ENCODE peak calls at places on chromosomes 4 and X, in five cellular contexts. N, J, D, F and Y are unnamed samples.

GRCh38 chr4:108360857-108361820 is 192.4 kb upstream of the LEF1 start:
- DNase-seq in N (peak; percentile 60), J (no peak), D (no peak), F (no peak), Y (no peak)

GRCh38 chr4:14742054-14742453 is 260.2 kb upstream of the CPEB2 start:
- DNase-seq in N (no peak), J (no peak), D (no peak), F (no peak), Y (no peak)

GRCh38 chrX:12974217-12974796 is 603 bp upstream of the TMSB4X start:
- DNase-seq in N (no peak), J (no peak), D (peak; percentile 59), F (no peak), Y (peak; percentile 29)

GRCh38 chr4:56048621-56049427 is 100.1 kb downstream of the CEP135 start:
- DNase-seq in N (peak; percentile 90), J (no peak), D (peak; percentile 64), F (peak; percentile 80), Y (peak; percentile 32)

GRCh38 chr4:135724426-135724825 is 1522.8 kb upstream of the PABPC4L start:
- DNase-seq in N (no peak), J (no peak), D (no peak), F (no peak), Y (no peak)

GRCh38 chr4:39472396-39472795 is 13.5 kb downstream of the LIAS start:
- DNase-seq in N (no peak), J (no peak), D (no peak), F (no peak), Y (no peak)

GRCh38 chr4:155552180-155552579 is 114.5 kb upstream of the GUCY1A1 start:
- DNase-seq in N (no peak), J (no peak), D (no peak), F (no peak), Y (no peak)

GRCh38 chr4:176569301-176569700 is 223.4 kb downstream of the VEGFC start:
- DNase-seq in N (no peak), J (no peak), D (no peak), F (no peak), Y (no peak)

GRCh38 chr4:101136373-101137370 is 210.7 kb downstream of the PPP3CA start:
- DNase-seq in N (no peak), J (no peak), D (peak; percentile 40), F (no peak), Y (no peak)

GRCh38 chr4:164955107-164955805 is 22.2 kb downstream of the TRIM61 start:
- DNase-seq in N (no peak), J (no peak), D (no peak), F (no peak), Y (no peak)

GRCh38 chr4:41611881-41612871 is 74.2 kb downstream of the LIMCH1 start:
- DNase-seq in N (peak; percentile 83), J (no peak), D (peak; percentile 54), F (no peak), Y (no peak)

GRCh38 chrX:19063030-19063429 is 59.2 kb downstream of the ADGRG2 start:
- DNase-seq in N (no peak), J (no peak), D (peak; percentile 27), F (no peak), Y (no peak)

GRCh38 chr4:8726344-8726851 is 133.8 kb downstream of the CPZ start:
- DNase-seq in N (peak; percentile 38), J (no peak), D (no peak), F (no peak), Y (no peak)

GRCh38 chrX:38305971-38306370 is 21.3 kb downstream of the RPGR start:
- DNase-seq in N (no peak), J (no peak), D (no peak), F (no peak), Y (no peak)

GRCh38 chrX:74349387-74349786 is 45.4 kb downstream of the ZCCHC13 start:
- DNase-seq in N (no peak), J (no peak), D (peak; percentile 33), F (no peak), Y (no peak)

GRCh38 chr4:38334791-38335190 is 329.2 kb upstream of the KLF3 start:
- DNase-seq in N (no peak), J (no peak), D (no peak), F (no peak), Y (no peak)

GRCh38 chr4:18106620-18107019 is 85.1 kb upstream of the LCORL start:
- DNase-seq in N (no peak), J (no peak), D (no peak), F (no peak), Y (no peak)

GRCh38 chr4:8345946-8346814 is 76.6 kb downstream of the HTRA3 start:
- DNase-seq in N (no peak), J (no peak), D (no peak), F (no peak), Y (no peak)

GRCh38 chr4:81217794-81218193 is 2.8 kb upstream of the PRKG2 start:
- DNase-seq in N (no peak), J (no peak), D (no peak), F (no peak), Y (no peak)

GRCh38 chr4:123478859-123479345 is 82.3 kb downstream of the SPRY1 start:
- DNase-seq in N (no peak), J (no peak), D (no peak), F (no peak), Y (no peak)

GRCh38 chr4:156193116-156193515 is 239.4 kb upstream of the CTSO start:
- DNase-seq in N (no peak), J (no peak), D (no peak), F (no peak), Y (no peak)

GRCh38 chr4:153205757-153206156 is 1.5 kb downstream of the TRIM2 start:
- DNase-seq in N (no peak), J (no peak), D (no peak), F (no peak), Y (no peak)

GRCh38 chr4:141391771-141392170 is 171.1 kb downstream of the ZNF330 start:
- DNase-seq in N (no peak), J (no peak), D (no peak), F (no peak), Y (no peak)

GRCh38 chr4:57020467-57021101 is 41.9 kb downstream of the POLR2B start:
- DNase-seq in N (no peak), J (no peak), D (peak; percentile 53), F (no peak), Y (no peak)

GRCh38 chr4:169272265-169272886 is 1.6 kb upstream of the SH3RF1 start:
- DNase-seq in N (no peak), J (no peak), D (no peak), F (no peak), Y (no peak)

GRCh38 chr4:140300271-140300970 is 73.0 kb upstream of the SCOC start:
- DNase-seq in N (no peak), J (no peak), D (peak; percentile 44), F (no peak), Y (peak; percentile 22)

GRCh38 chr4:119728692-119729593 is 100.3 kb upstream of the PDE5A start:
- DNase-seq in N (no peak), J (no peak), D (no peak), F (no peak), Y (no peak)